ENCODE peak calls at places on chromosome X, in six cellular contexts. B is left ventricle myocardium inferior; X is CD8-positive, alpha-beta T cell; V is heart left ventricle; A is colonic mucosa; M is PC-3. Y is an unnamed sample.

GRCh38 chrX:120857240-120857639 is 18.4 kb downstream of the CT47B1 start:
- DNase-seq in B (no peak), V (no peak), X (no peak), M (peak), A (no peak), Y (no peak)

GRCh38 chrX:18875256-18875878 is 108.5 kb downstream of the PHKA2 start:
- DNase-seq in A (no peak), X (no peak), B (no peak), M (no peak), V (no peak), Y (no peak)

GRCh38 chrX:43627669-43628068 is 28.4 kb upstream of the MAOA start:
- DNase-seq in M (no peak), A (no peak), B (no peak), X (no peak), V (no peak), Y (no peak)

GRCh38 chrX:74492720-74493201 is 71.5 kb downstream of the SLC16A2 start:
- DNase-seq in B (no peak), M (no peak), X (no peak), A (no peak), V (no peak), Y (no peak)

GRCh38 chrX:70013483-70014222 is 36.1 kb downstream of the AWAT2 start:
- DNase-seq in V (peak), M (no peak), B (peak), A (no peak), X (no peak), Y (no peak)

GRCh38 chrX:131746491-131746968 is 202.7 kb downstream of the OR13H1 start:
- DNase-seq in A (peak), M (peak), X (no peak), B (no peak), V (no peak), Y (no peak)

GRCh38 chrX:43868791-43869190 is 13.5 kb downstream of the MAOB start:
- DNase-seq in M (peak), X (no peak), B (no peak), A (no peak), V (no peak), Y (no peak)

GRCh38 chrX:119013146-119013545 is 38.7 kb downstream of the LONRF3 start:
- DNase-seq in B (no peak), M (peak), A (no peak), V (no peak), X (no peak), Y (no peak)

GRCh38 chrX:140432328-140433025 is 72.4 kb downstream of the SOX3 start:
- DNase-seq in M (no peak), A (no peak), B (peak), V (peak), X (no peak), Y (no peak)

GRCh38 chrX:68749426-68749825 is 79.4 kb upstream of the EFNB1 start:
- DNase-seq in A (no peak), M (no peak), V (no peak), B (no peak), X (no peak), Y (no peak)

GRCh38 chrX:104085919-104086318 is 9.9 kb upstream of the TMSB15C start:
- DNase-seq in X (no peak), V (no peak), A (no peak), M (no peak), B (no peak), Y (no peak)

GRCh38 chrX:57918750-57919436 is 8.6 kb upstream of the ZXDA start:
- DNase-seq in M (peak), A (peak), X (no peak), V (peak), B (peak), Y (no peak)

GRCh38 chrX:44621088-44621487 is 78.4 kb upstream of the FUNDC1 start:
- DNase-seq in A (peak), M (no peak), B (no peak), X (no peak), V (no peak), Y (no peak)

GRCh38 chrX:48540015-48540350 is 469 bp downstream of the TBC1D25 start:
- DNase-seq in X (peak), A (peak), B (no peak), V (peak), M (no peak), Y (no peak)

GRCh38 chrX:13666836-13667235 is 13.9 kb downstream of the TCEANC start:
- DNase-seq in X (no peak), V (no peak), A (no peak), B (peak), M (no peak), Y (no peak)

DNA sequence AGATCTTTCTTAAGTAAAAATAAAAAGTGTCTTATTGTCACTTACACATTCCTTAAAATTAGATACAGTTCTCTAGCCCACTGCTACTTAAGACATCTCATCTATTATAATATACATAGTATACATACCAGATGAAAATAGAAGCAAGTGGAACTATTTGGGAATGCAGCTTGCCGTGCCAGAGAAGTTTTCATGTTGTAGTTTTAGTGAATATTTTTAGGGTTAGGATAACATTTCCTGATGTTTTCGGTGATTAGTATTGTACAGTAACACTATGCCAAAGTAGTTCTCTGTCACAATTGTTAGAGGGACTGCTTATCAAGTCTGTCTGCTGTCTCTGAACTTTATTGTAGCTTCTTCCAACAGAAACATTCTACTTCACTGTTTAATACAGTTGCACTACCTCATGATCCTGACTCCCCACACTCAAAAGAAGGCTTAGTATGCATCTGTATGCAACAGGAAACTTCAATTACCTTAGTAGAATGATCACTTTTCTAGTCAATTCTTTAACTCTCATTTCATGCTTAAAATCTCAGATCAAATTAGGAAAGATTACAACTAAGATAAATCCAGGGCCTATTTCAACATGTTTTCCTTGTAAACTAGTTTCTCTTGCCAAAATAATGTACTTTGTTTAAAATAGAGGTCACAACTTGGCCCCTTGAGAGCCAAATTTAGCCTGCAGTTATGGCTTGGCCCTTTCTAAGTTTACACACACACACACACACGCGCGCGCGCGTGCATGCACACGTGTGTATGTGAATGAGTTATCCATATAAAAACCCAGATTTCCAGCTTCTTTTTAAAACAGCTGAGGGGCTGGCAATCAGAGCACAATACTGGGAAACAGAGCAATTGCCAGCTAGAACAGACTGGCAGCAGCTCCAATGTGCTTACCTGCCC is 42.3 kb upstream of the SRPX start:
- DNase-seq in X (no peak), B (no peak), M (no peak), V (no peak), A (no peak), Y (no peak)
- H3K27ac ChIP-seq in X (no peak), B (no peak), M (no peak), V (no peak), A (no peak), Y (no peak)

DNA sequence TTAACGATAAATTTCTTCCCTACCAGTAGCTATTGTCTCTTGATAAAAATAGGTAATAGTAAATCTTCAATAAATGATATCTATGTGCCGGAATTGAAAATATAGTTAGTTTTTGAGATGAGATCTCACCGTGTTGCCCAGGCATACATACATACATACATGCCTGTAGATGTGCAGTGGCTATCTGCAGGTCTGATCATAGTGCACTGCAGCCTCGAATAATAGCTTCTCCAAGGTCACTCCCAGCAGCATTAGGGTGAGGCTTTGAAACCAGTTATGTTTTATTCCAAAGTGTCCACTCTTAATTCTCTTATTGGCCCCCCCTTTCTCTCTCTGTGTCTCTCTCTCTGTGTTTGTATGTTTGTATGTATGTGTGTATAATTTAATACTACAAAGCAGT is 37.5 kb downstream of the ZFX start:
- DNase-seq in M (no peak), X (no peak), A (no peak), B (no peak), V (no peak), Y (no peak)
- H3K27ac ChIP-seq in M (no peak), X (no peak), A (no peak), B (no peak), V (no peak), Y (no peak)

GRCh38 chrX:154481911-154482601 is 3.0 kb upstream of the LAGE3 start:
- DNase-seq in B (no peak), A (no peak), M (no peak), V (no peak), X (no peak), Y (no peak)
- H3K27ac ChIP-seq in B (no peak), A (no peak), M (no peak), V (no peak), X (no peak), Y (no peak)

GRCh38 chrX:151397741-151398070 is 700 bp downstream of the VMA21 start:
- DNase-seq in V (no peak), M (peak), X (no peak), A (no peak), B (no peak), Y (no peak)
- H3K27ac ChIP-seq in V (no peak), M (peak), X (peak), A (peak), B (peak), Y (peak)

DNA sequence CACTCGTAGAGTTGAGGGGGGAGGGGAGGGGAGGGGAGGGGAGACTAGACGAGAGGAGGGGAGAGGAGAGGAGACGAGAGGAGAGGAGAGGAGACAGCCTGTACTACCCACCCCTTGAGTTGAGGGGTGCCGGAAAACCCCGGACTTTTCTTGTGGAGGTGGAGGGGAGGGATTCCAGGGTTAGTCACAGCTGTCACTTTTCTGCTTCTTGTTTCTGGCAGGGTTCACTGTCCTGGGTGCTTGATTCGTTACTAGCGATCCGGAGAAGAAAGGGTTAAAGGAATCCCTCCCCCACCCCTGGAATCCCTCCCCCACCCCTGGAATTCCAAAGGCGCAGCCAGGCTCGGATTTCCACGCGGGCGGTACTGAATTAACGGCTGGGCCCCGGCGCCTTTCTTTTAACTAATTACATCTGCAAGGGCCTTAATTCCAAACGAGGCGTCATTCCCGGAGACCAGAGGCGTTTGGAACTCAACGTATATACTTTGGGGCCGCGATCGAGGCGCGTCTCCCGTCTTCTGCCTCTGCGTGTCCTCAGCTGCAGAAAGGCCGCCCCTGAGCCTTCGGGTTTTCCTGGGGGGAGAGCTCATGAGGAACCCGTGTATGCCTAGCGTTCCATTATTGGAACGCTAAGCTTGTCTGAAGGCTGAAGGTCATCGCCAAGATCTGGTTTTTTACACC is 20.1 kb upstream of the CSF2RA start:
- DNase-seq in V (no peak), A (no peak), B (no peak), M (no peak), X (no peak), Y (no peak)
- H3K27ac ChIP-seq in V (no peak), A (peak), B (peak), M (no peak), X (no peak), Y (no peak)

GRCh38 chrX:115233497-115234219 is at the start of gene LRCH2:
- DNase-seq in A (peak), X (no peak), M (no peak), B (peak), V (peak), Y (no peak)
- H3K27ac ChIP-seq in A (no peak), X (no peak), M (no peak), B (peak), V (peak), Y (no peak)

DNA sequence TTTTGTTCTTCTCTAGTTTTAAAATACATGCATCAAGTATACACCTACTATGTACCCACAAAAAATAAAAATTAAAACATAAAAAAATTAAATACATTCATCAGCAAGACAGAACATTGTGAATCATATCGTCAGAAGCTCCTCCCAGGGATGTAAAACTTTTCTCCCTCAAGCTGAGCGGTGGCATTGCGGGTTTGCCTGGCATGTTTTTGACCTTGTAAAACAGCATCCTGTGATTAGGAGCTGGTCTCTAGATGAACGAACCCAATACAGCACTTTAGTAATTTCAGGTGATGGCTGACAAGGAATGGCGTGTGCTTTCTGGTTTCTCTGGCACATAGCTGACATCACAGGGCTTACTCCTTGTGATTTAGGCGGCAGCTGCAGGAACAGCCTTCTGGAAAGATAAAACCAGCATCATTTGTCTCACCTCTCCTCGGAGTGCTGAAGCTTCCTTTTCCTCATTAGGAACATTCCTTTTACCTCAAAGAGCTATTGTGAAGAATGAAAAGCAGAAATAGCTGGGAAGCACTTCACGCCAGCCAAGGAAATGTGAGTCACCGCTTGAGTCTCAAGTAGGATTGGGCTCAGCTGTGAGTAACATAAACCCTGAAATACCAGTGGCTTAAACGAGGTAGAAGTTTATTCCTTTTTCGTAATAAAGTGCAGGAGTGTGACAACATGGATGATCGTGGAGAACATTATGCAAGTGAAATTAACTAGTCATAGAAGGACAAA is 44.3 kb downstream of the NYX start:
- DNase-seq in X (no peak), M (peak), V (no peak), B (no peak), A (no peak), Y (peak)
- H3K27ac ChIP-seq in X (no peak), M (peak), V (no peak), B (no peak), A (no peak), Y (peak)

GRCh38 chrX:16923157-16923556 is 23.3 kb upstream of the REPS2 start:
- DNase-seq in M (no peak), A (no peak), V (no peak), X (no peak), B (no peak), Y (no peak)
- H3K27ac ChIP-seq in M (no peak), A (no peak), V (no peak), X (no peak), B (no peak), Y (no peak)

DNA sequence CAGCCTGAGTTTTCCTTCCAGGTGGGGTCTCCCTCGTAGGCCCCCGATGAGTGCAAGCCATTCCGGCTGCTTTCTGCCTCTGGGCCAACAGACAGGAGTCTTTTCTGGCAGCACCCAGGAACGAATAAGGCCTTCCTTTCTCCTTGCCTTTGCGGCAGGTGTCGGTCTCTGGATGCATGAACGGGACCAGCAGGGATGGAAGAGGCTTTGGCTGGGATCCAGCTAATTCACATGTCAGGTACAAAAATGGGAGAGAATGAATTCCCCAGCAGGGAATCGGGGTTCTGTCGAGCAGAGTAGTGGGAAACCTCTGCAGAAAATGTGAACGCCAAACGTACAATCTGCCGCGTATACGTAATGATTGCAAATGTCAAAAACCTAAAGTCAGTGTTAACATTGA is 146.1 kb upstream of the TBL1X start:
- DNase-seq in A (no peak), V (no peak), M (no peak), X (no peak), B (no peak), Y (no peak)
- H3K27ac ChIP-seq in A (no peak), V (no peak), M (no peak), X (no peak), B (no peak), Y (no peak)

Y was measured in epithelial cell of prostate.